ENCODE peak calls at places on chromosomes 1 and 21, in six cellular contexts. B, Q, D, G, A and H are unnamed samples.

GRCh38 chr1:228122921-228123441 is 13.9 kb upstream of the MRPL55 start:
- DNase-seq in B (no peak), Q (no peak), D (no peak), G (no peak), A (no peak), H (no peak)

GRCh38 chr1:215992620-215993019 is 425.5 kb downstream of the KCTD3 start:
- DNase-seq in B (peak; percentile 21), Q (no peak), D (no peak), G (peak; percentile 61), A (no peak), H (no peak)

GRCh38 chr1:100703052-100703451 is 16.5 kb upstream of the VCAM1 start:
- DNase-seq in B (no peak), Q (no peak), D (no peak), G (no peak), A (no peak), H (no peak)

GRCh38 chr1:45266151-45266801 is 59.9 kb upstream of the ZSWIM5 start:
- DNase-seq in B (peak; percentile 74), Q (no peak), D (peak; percentile 43), G (peak; percentile 10), A (no peak), H (no peak)

GRCh38 chr1:21531243-21531642 is 22.0 kb downstream of the ALPL start:
- DNase-seq in B (no peak), Q (no peak), D (no peak), G (no peak), A (no peak), H (no peak)

GRCh38 chr1:1601564-1602320 is 1.8 kb upstream of the FNDC10 start:
- DNase-seq in B (no peak), Q (peak; percentile 48), D (no peak), G (no peak), A (no peak), H (no peak)

GRCh38 chr1:212760126-212760823 is 31.3 kb downstream of the NSL1 start:
- DNase-seq in B (no peak), Q (no peak), D (no peak), G (peak; percentile 90), A (no peak), H (peak; percentile 73)

GRCh38 chr21:15741510-15741909 is 11.7 kb downstream of the USP25 start:
- DNase-seq in B (peak; percentile 64), Q (no peak), D (no peak), G (no peak), A (no peak), H (no peak)

GRCh38 chr1:112783059-112783458 is 67.9 kb upstream of the PPM1J start:
- DNase-seq in B (no peak), Q (no peak), D (no peak), G (no peak), A (no peak), H (no peak)

GRCh38 chr1:19921310-19921709 is 2.1 kb downstream of the PLA2G2E start:
- DNase-seq in B (no peak), Q (no peak), D (no peak), G (no peak), A (no peak), H (peak; percentile 48)

GRCh38 chr1:92837062-92837461 is 5.2 kb downstream of the RPL5 start:
- DNase-seq in B (no peak), Q (no peak), D (no peak), G (no peak), A (no peak), H (no peak)

GRCh38 chr21:33401617-33401967 is 1.6 kb upstream of the IFNGR2 start:
- DNase-seq in B (no peak), Q (no peak), D (no peak), G (no peak), A (no peak), H (no peak)

GRCh38 chr1:226656201-226656600 is 82.9 kb downstream of the ITPKB start:
- DNase-seq in B (no peak), Q (peak; percentile 36), D (no peak), G (peak; percentile 53), A (no peak), H (peak; percentile 61)

GRCh38 chr1:186793582-186793927 is 35.2 kb upstream of the PLA2G4A start:
- DNase-seq in B (no peak), Q (no peak), D (no peak), G (no peak), A (no peak), H (no peak)

GRCh38 chr1:219812491-219813221 is 115.7 kb downstream of the SLC30A10 start:
- DNase-seq in B (peak; percentile 66), Q (no peak), D (no peak), G (peak; percentile 91), A (no peak), H (peak; percentile 57)

GRCh38 chr1:26991310-26992116 is 2.0 kb upstream of the TRNP1 start:
- DNase-seq in B (no peak), Q (peak; percentile 48), D (no peak), G (no peak), A (no peak), H (peak; percentile 44)

GRCh38 chr1:12593621-12594066 is 24.4 kb downstream of the DHRS3 start:
- DNase-seq in B (peak; percentile 69), Q (no peak), D (peak; percentile 56), G (no peak), A (no peak), H (peak; percentile 30)

GRCh38 chr1:246587606-246588005 is 21.4 kb downstream of the CNST start:
- DNase-seq in B (peak; percentile 52), Q (no peak), D (no peak), G (no peak), A (no peak), H (no peak)
- H3K36me3 ChIP-seq in B (no peaks in the 10 kb centered on the region), Q (no peaks in the 10 kb centered on the region), D (no peaks in the 10 kb centered on the region), G (peaks cover 3% of the 10 kb centered on the region), A (peaks cover 16% of the 10 kb centered on the region), H (no peaks in the 10 kb centered on the region)

GRCh38 chr1:110509655-110510054 is 9.3 kb downstream of the KCNA10 start:
- DNase-seq in B (no peak), Q (no peak), D (no peak), G (no peak), A (no peak), H (no peak)

GRCh38 chr1:110508038-110508437 is 10.9 kb downstream of the KCNA10 start:
- DNase-seq in B (peak; percentile 22), Q (peak; percentile 76), D (peak; percentile 54), G (peak; percentile 63), A (no peak), H (peak; percentile 85)

GRCh38 chr1:110513511-110513910 is 5.5 kb downstream of the KCNA10 start:
- DNase-seq in B (no peak), Q (no peak), D (no peak), G (peak; percentile 44), A (no peak), H (peak; percentile 54)

GRCh38 chr1:110508531-110508930 is 10.4 kb downstream of the KCNA10 start:
- DNase-seq in B (no peak), Q (no peak), D (no peak), G (no peak), A (no peak), H (no peak)

DNA sequence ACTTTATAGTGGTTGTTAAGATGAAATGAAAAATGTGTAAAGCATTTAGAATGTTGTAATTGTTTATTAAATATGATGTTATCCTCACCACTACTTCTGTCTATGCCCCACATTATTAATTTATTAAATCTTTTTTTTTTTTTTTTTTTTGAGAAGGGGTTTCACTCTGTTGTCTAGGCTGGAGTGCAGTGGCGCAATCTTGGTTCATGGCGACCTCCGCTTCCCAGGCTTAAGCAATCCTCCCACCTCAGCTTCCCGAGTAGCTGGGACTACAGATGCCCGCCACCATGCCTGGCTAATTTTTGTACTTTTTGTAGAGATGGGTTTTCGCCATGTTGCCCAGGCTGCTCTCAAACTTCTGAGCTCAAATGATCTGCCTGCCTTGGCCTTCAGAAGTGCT is 7.5 kb downstream of the KCNA10 start:
- DNase-seq in B (no peak), Q (no peak), D (no peak), G (no peak), A (no peak), H (no peak)
- H3K36me3 ChIP-seq in B (no peaks in the 10 kb centered on the region), Q (no peaks in the 10 kb centered on the region), D (no peaks in the 10 kb centered on the region), G (no peaks in the 10 kb centered on the region), A (no peaks in the 10 kb centered on the region), H (no peaks in the 10 kb centered on the region)

GRCh38 chr1:208799186-208799585 is 555.0 kb upstream of the PLXNA2 start:
- DNase-seq in B (peak; percentile 21), Q (no peak), D (no peak), G (no peak), A (no peak), H (no peak)

GRCh38 chr1:208808301-208808700 is 564.1 kb upstream of the PLXNA2 start:
- DNase-seq in B (peak; percentile 98), Q (no peak), D (no peak), G (no peak), A (no peak), H (no peak)

GRCh38 chr1:208807446-208808117 is 563.4 kb upstream of the PLXNA2 start:
- DNase-seq in B (peak; percentile 98), Q (no peak), D (no peak), G (no peak), A (no peak), H (no peak)

DNA sequence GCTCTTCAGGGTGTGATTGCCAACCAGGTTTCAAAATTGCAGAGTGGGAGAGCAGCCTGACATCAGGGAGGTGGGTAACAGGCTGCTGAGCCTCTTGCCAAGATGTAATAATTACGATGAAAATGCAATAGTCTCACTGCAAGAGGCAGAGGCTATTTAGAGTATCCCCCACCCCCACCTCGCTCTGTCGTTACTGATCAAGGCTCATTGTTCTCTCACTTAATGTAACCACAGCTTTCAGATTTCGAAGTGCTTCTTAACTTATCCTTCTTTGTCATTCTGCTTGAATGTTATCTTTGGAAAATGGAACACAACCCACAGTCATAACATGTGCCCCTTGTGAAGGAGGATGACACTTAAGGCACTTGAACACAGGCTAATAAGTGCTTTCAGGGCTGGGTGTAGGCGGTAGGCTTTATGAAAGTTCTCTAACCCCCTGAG is 559.2 kb upstream of the PLXNA2 start:
- DNase-seq in B (no peak), Q (no peak), D (no peak), G (no peak), A (no peak), H (no peak)
- H3K36me3 ChIP-seq in B (no peaks in the 10 kb centered on the region), Q (no peaks in the 10 kb centered on the region), D (no peaks in the 10 kb centered on the region), G (no peaks in the 10 kb centered on the region), A (no peaks in the 10 kb centered on the region), H (no peaks in the 10 kb centered on the region)

GRCh38 chr1:10640079-10640578 is 156.3 kb downstream of the CASZ1 start:
- DNase-seq in B (no peak), Q (no peak), D (peak; percentile 70), G (peak; percentile 40), A (no peak), H (peak; percentile 92)
- H3K36me3 ChIP-seq in B (peaks cover 21% of the 10 kb centered on the region), Q (peaks cover 36% of the 10 kb centered on the region), D (no peaks in the 10 kb centered on the region), G (no peaks in the 10 kb centered on the region), A (no peaks in the 10 kb centered on the region), H (no peaks in the 10 kb centered on the region)

DNA sequence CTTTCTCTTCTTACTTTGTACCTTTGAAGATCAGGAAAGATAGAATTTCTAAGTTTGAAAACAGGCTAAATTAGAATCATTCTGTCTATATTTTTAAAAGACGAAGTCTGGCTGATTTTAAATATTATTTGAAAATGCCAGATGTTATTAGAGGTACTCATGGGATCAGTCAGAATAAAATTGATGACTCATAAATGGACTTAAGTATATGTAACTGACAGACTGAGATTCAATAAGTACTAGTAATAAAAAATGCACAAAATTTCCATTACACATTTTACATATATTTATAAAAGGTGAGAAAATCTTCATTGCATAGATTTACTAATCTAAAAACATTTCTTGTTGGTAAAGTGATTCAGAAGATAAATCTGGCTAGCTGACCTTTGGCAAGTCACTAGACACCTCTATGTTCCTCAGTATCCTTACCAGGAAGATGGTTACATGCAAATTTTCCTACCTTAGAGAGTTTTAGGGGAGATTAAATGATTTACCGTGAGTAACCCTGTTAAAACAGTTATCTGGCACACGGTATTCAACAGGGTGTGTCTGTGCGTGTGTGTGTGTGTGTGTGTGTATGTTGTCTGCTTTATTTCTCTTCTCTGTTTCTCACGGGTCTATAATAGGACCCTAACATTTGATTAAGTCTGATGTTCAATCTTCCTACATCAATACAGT is 189.0 kb downstream of the RUNX1 start:
- DNase-seq in B (no peak), Q (no peak), D (no peak), G (no peak), A (no peak), H (no peak)
- H3K36me3 ChIP-seq in B (peaks cover 41% of the 10 kb centered on the region), Q (peaks cover 59% of the 10 kb centered on the region), D (no peaks in the 10 kb centered on the region), G (no peaks in the 10 kb centered on the region), A (peaks cover 54% of the 10 kb centered on the region), H (no peaks in the 10 kb centered on the region)